ENCODE peak calls at places on chromosomes 3 and 15, in four cellular contexts. One of them, this sample, is unnamed.

GRCh38 chr15:68389936-68390790 is 41.8 kb downstream of the ITGA11 start:
- DNase-seq in K562: no peak
- DNase-seq in GM12878: peak; percentile 37
- DNase-seq in HepG2: no peak
- DNase-seq in this sample: no peak

GRCh38 chr15:59157840-59158700 is 48.6 kb upstream of the LDHAL6B start:
- DNase-seq in K562: no peak
- DNase-seq in GM12878: no peak
- DNase-seq in HepG2: no peak
- DNase-seq in this sample: no peak

GRCh38 chr3:158700559-158700958 is 28.1 kb upstream of the LXN start:
- DNase-seq in K562: no peak
- DNase-seq in GM12878: no peak
- DNase-seq in HepG2: no peak
- DNase-seq in this sample: no peak

GRCh38 chr3:36648241-36649034 is 115.9 kb downstream of the DCLK3 start:
- DNase-seq in K562: no peak
- DNase-seq in GM12878: peak; percentile 7
- DNase-seq in HepG2: no peak
- DNase-seq in this sample: no peak

GRCh38 chr15:50340431-50340830 is 14.6 kb downstream of the GABPB1 start:
- DNase-seq in K562: no peak
- DNase-seq in GM12878: no peak
- DNase-seq in HepG2: no peak
- DNase-seq in this sample: no peak

GRCh38 chr3:66497288-66497972 is 3.4 kb downstream of the LRIG1 start:
- DNase-seq in K562: no peak
- DNase-seq in GM12878: no peak
- DNase-seq in HepG2: no peak
- DNase-seq in this sample: no peak

GRCh38 chr15:66936115-66936863 is 129.1 kb upstream of the SMAD3 start:
- DNase-seq in K562: no peak
- DNase-seq in GM12878: no peak
- DNase-seq in HepG2: no peak
- DNase-seq in this sample: no peak

GRCh38 chr15:67843092-67843501 is 3.3 kb upstream of the RNU6-1 start:
- DNase-seq in K562: no peak
- DNase-seq in GM12878: no peak
- DNase-seq in HepG2: peak; percentile 39
- DNase-seq in this sample: no peak

GRCh38 chr3:10505050-10505790 is at the start of gene ATP2B2:
- DNase-seq in K562: no peak
- DNase-seq in GM12878: no peak
- DNase-seq in HepG2: no peak
- DNase-seq in this sample: peak; percentile 40

GRCh38 chr3:51502562-51502910 is 2.7 kb upstream of the DCAF1 start:
- DNase-seq in K562: no peak
- DNase-seq in GM12878: no peak
- DNase-seq in HepG2: no peak
- DNase-seq in this sample: no peak

GRCh38 chr15:70252056-70252935 is 154.6 kb upstream of the TLE3 start:
- DNase-seq in K562: no peak
- DNase-seq in GM12878: no peak
- DNase-seq in HepG2: no peak
- DNase-seq in this sample: no peak

GRCh38 chr3:71514621-71515020 is 68.9 kb downstream of the FOXP1 start:
- DNase-seq in K562: no peak
- DNase-seq in GM12878: no peak
- DNase-seq in HepG2: no peak
- DNase-seq in this sample: no peak

GRCh38 chr3:121748638-121749275 is 784 bp downstream of the GOLGB1 start:
- DNase-seq in K562: no peak
- DNase-seq in GM12878: no peak
- DNase-seq in HepG2: peak; percentile 74
- DNase-seq in this sample: peak; percentile 47

GRCh38 chr15:78840661-78841060 is 29.4 kb upstream of the ADAMTS7 start:
- DNase-seq in K562: no peak
- DNase-seq in GM12878: no peak
- DNase-seq in HepG2: no peak
- DNase-seq in this sample: no peak

GRCh38 chr3:188262913-188263683 is 109.1 kb downstream of the LPP start:
- DNase-seq in K562: no peak
- DNase-seq in GM12878: no peak
- DNase-seq in HepG2: peak; percentile 27
- DNase-seq in this sample: no peak

GRCh38 chr3:192571197-192571791 is 156.0 kb downstream of the FGF12 start:
- DNase-seq in K562: no peak
- DNase-seq in GM12878: no peak
- DNase-seq in HepG2: no peak
- DNase-seq in this sample: peak; percentile 30

GRCh38 chr15:84782346-84782745 is 34.0 kb downstream of the ZNF592 start:
- DNase-seq in K562: no peak
- DNase-seq in GM12878: no peak
- DNase-seq in HepG2: no peak
- DNase-seq in this sample: no peak

GRCh38 chr3:181623924-181624694 is 87.6 kb upstream of the SOX2 start:
- DNase-seq in K562: no peak
- DNase-seq in GM12878: no peak
- DNase-seq in HepG2: no peak
- DNase-seq in this sample: peak; percentile 10

GRCh38 chr3:109356442-109357155 is 19.3 kb upstream of the DPPA4 start:
- DNase-seq in K562: no peak
- DNase-seq in GM12878: no peak
- DNase-seq in HepG2: no peak
- DNase-seq in this sample: no peak

GRCh38 chr3:109351231-109351630 is 13.9 kb upstream of the DPPA4 start:
- DNase-seq in K562: no peak
- DNase-seq in GM12878: no peak
- DNase-seq in HepG2: no peak
- DNase-seq in this sample: no peak

GRCh38 chr3:109353057-109353456 is 15.7 kb upstream of the DPPA4 start:
- DNase-seq in K562: no peak
- DNase-seq in GM12878: no peak
- DNase-seq in HepG2: no peak
- DNase-seq in this sample: no peak

DNA sequence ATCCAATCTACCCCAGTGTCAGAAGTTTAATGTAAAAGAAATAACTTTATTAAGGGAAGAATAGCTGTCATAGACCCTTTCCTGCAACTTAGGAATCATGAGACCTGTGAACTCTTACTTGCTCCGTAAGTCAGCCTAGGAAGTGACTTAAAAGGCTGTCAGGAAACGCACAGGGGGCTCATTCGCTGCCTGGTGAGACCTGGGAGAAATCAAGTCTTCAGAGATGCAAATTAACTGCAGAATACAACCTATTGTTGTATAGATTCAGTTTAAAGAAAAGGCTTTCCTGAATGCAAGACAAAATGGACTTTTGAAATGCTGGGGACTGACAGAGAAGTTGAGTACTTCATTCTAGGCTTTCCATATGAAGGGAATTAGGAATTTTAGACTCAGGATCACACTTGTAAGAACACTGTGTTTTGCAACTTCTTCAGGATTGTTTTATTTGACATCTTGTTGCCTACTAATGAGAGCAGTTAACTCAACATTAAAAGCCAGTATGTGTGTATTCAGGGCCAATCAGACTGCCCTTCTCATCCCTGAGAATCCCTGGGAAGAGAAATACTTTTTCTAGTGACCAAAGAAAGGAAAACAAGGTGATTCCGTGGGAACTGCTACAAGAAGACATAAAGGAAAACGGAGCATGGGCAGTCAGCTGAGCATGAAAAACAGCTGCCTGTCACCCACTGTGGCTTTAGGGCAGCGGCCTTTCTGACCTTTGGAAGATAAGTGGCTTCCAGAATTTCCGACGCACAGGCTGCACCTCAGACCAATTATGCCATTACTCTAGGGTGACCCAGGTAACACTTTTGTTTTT is 18.5 kb upstream of the DPPA4 start:
- DNase-seq in K562: no peak
- DNase-seq in GM12878: no peak
- DNase-seq in HepG2: no peak
- DNase-seq in this sample: no peak
- TF ChIP-seq BHLHE40 in K562: no peak
- TF ChIP-seq BHLHE40 in GM12878: no peak
- TF ChIP-seq BHLHE40 in HepG2: no peak
- TF ChIP-seq BHLHE40 in this sample: no peak

GRCh38 chr15:99446565-99447496 is 119.0 kb upstream of the MEF2A start:
- DNase-seq in K562: no peak
- DNase-seq in GM12878: no peak
- DNase-seq in HepG2: no peak
- DNase-seq in this sample: no peak
- TF ChIP-seq FOXK2 in K562: no peak
- TF ChIP-seq FOXK2 in GM12878: no peak
- TF ChIP-seq FOXK2 in HepG2: no peak
- TF ChIP-seq FOXK2 in this sample: no peak

GRCh38 chr3:118127992-118128391 is 906.7 kb downstream of the IGSF11 start:
- DNase-seq in K562: no peak
- DNase-seq in GM12878: no peak
- DNase-seq in HepG2: no peak
- DNase-seq in this sample: no peak

GRCh38 chr3:118126751-118127150 is 907.9 kb downstream of the IGSF11 start:
- DNase-seq in K562: no peak
- DNase-seq in GM12878: no peak
- DNase-seq in HepG2: no peak
- DNase-seq in this sample: no peak

GRCh38 chr3:118128886-118129285 is 905.8 kb downstream of the IGSF11 start:
- DNase-seq in K562: no peak
- DNase-seq in GM12878: no peak
- DNase-seq in HepG2: no peak
- DNase-seq in this sample: no peak
- TF ChIP-seq BHLHE40 in K562: no peak
- TF ChIP-seq BHLHE40 in GM12878: no peak
- TF ChIP-seq BHLHE40 in HepG2: no peak
- TF ChIP-seq BHLHE40 in this sample: no peak

DNA sequence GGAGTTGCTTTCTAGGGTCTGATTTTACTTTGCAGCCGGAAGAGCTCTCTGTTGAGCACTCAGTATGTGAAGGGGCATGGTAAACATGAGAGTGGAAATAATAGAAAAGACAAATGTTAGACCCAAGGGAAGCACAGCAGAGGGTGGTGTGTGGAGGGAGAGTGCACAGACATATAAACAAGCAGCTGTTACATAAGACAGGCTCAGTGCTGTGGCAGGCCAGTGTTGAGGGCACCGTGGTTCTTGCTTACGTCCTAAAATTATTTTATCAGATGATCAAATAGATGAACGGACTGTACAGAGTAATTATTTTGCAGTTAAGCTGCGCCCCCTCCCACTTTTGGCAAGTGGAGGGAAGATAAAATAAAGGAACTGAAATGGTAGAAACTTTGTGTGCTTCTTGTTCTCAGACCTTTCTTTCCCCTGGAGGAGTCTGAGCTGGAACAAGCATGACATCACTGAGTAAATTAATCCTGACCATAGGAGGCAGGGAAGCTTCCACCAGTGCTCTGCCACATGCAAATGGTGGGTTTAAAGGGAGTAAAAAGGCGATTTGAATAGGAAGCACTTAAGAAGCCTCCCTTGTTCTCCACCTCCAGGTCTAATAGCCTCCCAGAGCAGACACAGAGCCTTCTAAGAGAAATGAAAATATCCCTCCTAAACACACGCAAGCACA is 205.6 kb downstream of the IL20RB start:
- DNase-seq in K562: no peak
- DNase-seq in GM12878: no peak
- DNase-seq in HepG2: no peak
- DNase-seq in this sample: no peak
- TF ChIP-seq FOXK2 in K562: no peak
- TF ChIP-seq FOXK2 in GM12878: no peak
- TF ChIP-seq FOXK2 in HepG2: no peak
- TF ChIP-seq FOXK2 in this sample: no peak

GRCh38 chr3:183538475-183538874 is 17.0 kb downstream of the KLHL6 start:
- DNase-seq in K562: no peak
- DNase-seq in GM12878: no peak
- DNase-seq in HepG2: no peak
- DNase-seq in this sample: no peak

GRCh38 chr3:183541738-183542137 is 13.8 kb downstream of the KLHL6 start:
- DNase-seq in K562: no peak
- DNase-seq in GM12878: no peak
- DNase-seq in HepG2: no peak
- DNase-seq in this sample: no peak

GRCh38 chr3:183540501-183541234 is 14.8 kb downstream of the KLHL6 start:
- DNase-seq in K562: no peak
- DNase-seq in GM12878: no peak
- DNase-seq in HepG2: no peak
- DNase-seq in this sample: no peak

GRCh38 chr3:183541235-183541655 is 14.3 kb downstream of the KLHL6 start:
- DNase-seq in K562: no peak
- DNase-seq in GM12878: no peak
- DNase-seq in HepG2: no peak
- DNase-seq in this sample: no peak

DNA sequence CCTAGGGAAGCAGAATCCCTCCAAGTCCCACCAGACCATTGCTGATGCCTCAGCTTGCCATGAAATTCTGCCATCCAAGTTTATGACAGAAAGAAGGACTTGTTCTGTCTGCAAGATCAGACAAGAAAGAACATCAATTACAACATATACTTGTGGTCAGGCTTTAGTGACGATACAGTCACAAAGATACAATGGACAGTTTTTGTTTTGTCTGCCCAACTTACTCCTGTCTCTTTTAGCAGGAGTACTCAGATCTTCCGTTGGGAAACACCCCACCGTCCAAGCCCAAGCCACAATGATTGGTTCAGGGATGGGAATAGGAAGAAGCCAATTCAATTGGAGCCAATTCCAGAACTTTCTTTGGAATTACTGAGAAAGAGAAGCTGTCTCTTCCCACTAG is 15.7 kb downstream of the KLHL6 start:
- DNase-seq in K562: no peak
- DNase-seq in GM12878: no peak
- DNase-seq in HepG2: no peak
- DNase-seq in this sample: no peak
- TF ChIP-seq BHLHE40 in K562: no peak
- TF ChIP-seq BHLHE40 in GM12878: no peak
- TF ChIP-seq BHLHE40 in HepG2: no peak
- TF ChIP-seq BHLHE40 in this sample: no peak

GRCh38 chr3:184005981-184006507 is 11.6 kb downstream of the ABCC5 start:
- DNase-seq in K562: peak; percentile 67
- DNase-seq in GM12878: peak; percentile 27
- DNase-seq in HepG2: no peak
- DNase-seq in this sample: peak; percentile 35
- TF ChIP-seq FOXK2 in K562: no peak
- TF ChIP-seq FOXK2 in GM12878: no peak
- TF ChIP-seq FOXK2 in HepG2: no peak
- TF ChIP-seq FOXK2 in this sample: no peak

GRCh38 chr15:29451201-29451781 is 181.7 kb upstream of the NSMCE3 start:
- DNase-seq in K562: no peak
- DNase-seq in GM12878: no peak
- DNase-seq in HepG2: peak; percentile 11
- DNase-seq in this sample: peak; percentile 9

GRCh38 chr15:29452881-29453731 is 183.5 kb upstream of the NSMCE3 start:
- DNase-seq in K562: no peak
- DNase-seq in GM12878: no peak
- DNase-seq in HepG2: no peak
- DNase-seq in this sample: no peak

GRCh38 chr15:29448320-29448719 is 178.7 kb upstream of the NSMCE3 start:
- DNase-seq in K562: no peak
- DNase-seq in GM12878: no peak
- DNase-seq in HepG2: no peak
- DNase-seq in this sample: no peak

GRCh38 chr15:29446480-29446879 is 176.9 kb upstream of the NSMCE3 start:
- DNase-seq in K562: no peak
- DNase-seq in GM12878: no peak
- DNase-seq in HepG2: no peak
- DNase-seq in this sample: no peak

GRCh38 chr15:29449136-29449535 is 179.5 kb upstream of the NSMCE3 start:
- DNase-seq in K562: no peak
- DNase-seq in GM12878: no peak
- DNase-seq in HepG2: no peak
- DNase-seq in this sample: peak; percentile 12
- TF ChIP-seq BHLHE40 in K562: no peak
- TF ChIP-seq BHLHE40 in GM12878: no peak
- TF ChIP-seq BHLHE40 in HepG2: no peak
- TF ChIP-seq BHLHE40 in this sample: no peak

This sample was measured in HEK293T.